ENCODE peak calls at places on chromosomes 7 and 10, in five cellular contexts. I, C, U, S and J are unnamed samples. For H3K9me3, the result is how much of the 10 kb centered on the place peaks cover.

GRCh38 chr7:74656421-74656910 is 1.1 kb upstream of the GTF2I start:
- DNase-seq in U (peak), S (peak), I (peak), C (peak), J (peak)

GRCh38 chr7:106959753-106960152 is 84.8 kb upstream of the PRKAR2B start:
- DNase-seq in S (peak), C (no peak), U (no peak), I (no peak), J (no peak)

GRCh38 chr10:128739937-128740336 is 613.7 kb upstream of the MKI67 start:
- DNase-seq in S (no peak), C (no peak), U (no peak), I (peak), J (no peak)

GRCh38 chr7:138720286-138720685 is 19.1 kb upstream of the SVOPL start:
- DNase-seq in S (no peak), U (peak), C (no peak), I (no peak), J (no peak)

GRCh38 chr7:139571651-139572050 is 48.2 kb downstream of the CLEC2L start:
- DNase-seq in U (no peak), S (no peak), I (no peak), C (no peak), J (no peak)

GRCh38 chr7:144835166-144835611 is 664 bp downstream of the TPK1 start:
- DNase-seq in I (peak), C (peak), U (peak), S (peak), J (peak)

GRCh38 chr10:73785721-73786511 is 510 bp downstream of the ZSWIM8 start:
- DNase-seq in S (peak), U (peak), I (no peak), C (peak), J (peak)

GRCh38 chr10:102384053-102384452 is 11.5 kb upstream of the NFKB2 start:
- DNase-seq in I (no peak), C (no peak), S (peak), U (no peak), J (no peak)

GRCh38 chr7:16135628-16136027 is 285.7 kb downstream of the CRPPA start:
- DNase-seq in U (no peak), I (no peak), C (no peak), S (no peak), J (no peak)

GRCh38 chr10:128522551-128523289 is 396.5 kb upstream of the MKI67 start:
- DNase-seq in U (no peak), C (no peak), S (no peak), I (no peak), J (no peak)

GRCh38 chr10:116099031-116099430 is 174.0 kb downstream of the GFRA1 start:
- DNase-seq in C (no peak), S (no peak), U (no peak), I (no peak), J (no peak)

GRCh38 chr10:113576853-113577252 is 24.0 kb downstream of the HABP2 start:
- DNase-seq in U (peak), S (peak), I (no peak), C (no peak), J (no peak)

GRCh38 chr7:8436965-8437364 is 3.6 kb downstream of the NXPH1 start:
- DNase-seq in U (peak), C (peak), I (peak), S (peak), J (no peak)

GRCh38 chr10:17232276-17232987 is 4.4 kb downstream of the VIM start:
- DNase-seq in I (no peak), U (no peak), C (no peak), S (no peak), J (no peak)

GRCh38 chr7:93203496-93203895 is 22.8 kb downstream of the HEPACAM2 start:
- DNase-seq in I (peak), S (no peak), U (no peak), C (peak), J (no peak)

GRCh38 chr7:47381132-47381495 is 200.8 kb downstream of the TNS3 start:
- DNase-seq in S (peak), I (no peak), U (no peak), C (no peak), J (no peak)

GRCh38 chr7:114426380-114426779 is 11.8 kb downstream of the FOXP2 start:
- DNase-seq in S (no peak), U (no peak), I (no peak), C (no peak), J (no peak)

GRCh38 chr10:28661035-28661434 is 16.3 kb upstream of the BAMBI start:
- DNase-seq in S (no peak), U (peak), C (no peak), I (peak), J (no peak)

GRCh38 chr7:139799586-139799985 is 21.8 kb upstream of the HIPK2 start:
- DNase-seq in C (peak), U (no peak), I (no peak), S (no peak), J (no peak)

GRCh38 chr7:113281223-113281622 is 162.9 kb upstream of the SMIM30 start:
- DNase-seq in U (no peak), I (no peak), S (no peak), C (no peak), J (no peak)

DNA sequence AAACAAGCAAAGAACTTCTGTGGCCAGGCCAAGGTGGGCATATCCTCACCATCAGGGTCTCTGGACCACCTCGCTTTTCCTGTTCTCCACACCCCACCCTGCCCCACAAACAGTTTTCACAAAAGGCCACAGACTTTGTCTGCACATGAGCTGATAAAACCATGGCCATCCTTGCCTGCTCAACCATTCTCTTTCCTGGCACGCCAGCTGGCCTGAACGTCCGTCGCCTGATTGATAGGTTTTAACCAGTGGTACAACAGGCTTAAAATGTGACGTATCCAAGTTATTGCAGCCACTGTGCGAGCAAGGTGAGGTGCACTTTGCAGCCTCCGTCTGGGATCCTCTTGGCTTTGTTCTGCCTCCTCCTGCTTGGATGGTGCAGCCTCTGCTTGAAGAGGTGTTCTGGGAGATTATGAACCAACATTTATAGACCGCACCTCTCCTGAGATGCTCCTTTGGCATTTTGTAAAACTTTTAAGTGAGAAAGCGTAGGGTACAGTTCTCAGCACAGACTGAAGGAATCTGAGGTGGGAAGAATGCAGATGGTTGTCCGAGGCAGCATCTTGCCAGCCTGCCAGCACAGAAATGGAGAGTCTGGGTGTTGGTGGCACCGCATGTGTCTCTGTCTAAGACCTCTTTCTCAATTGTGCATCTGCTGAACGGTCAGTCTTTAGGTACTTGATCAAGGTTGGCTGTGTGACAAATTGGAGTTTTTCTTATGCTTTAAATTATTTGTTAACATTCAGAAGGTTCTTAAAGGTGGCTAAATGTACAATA is 288.3 kb downstream of the CELF2 start:
- DNase-seq in C (no peak), S (no peak), I (no peak), U (no peak), J (no peak)
- H3K9me3 ChIP-seq in C (under half), S (under half), I (under half), U (under half), J (under half)

GRCh38 chr7:27247000-27247399 is 4.4 kb downstream of the EVX1 start:
- DNase-seq in S (peak), U (no peak), I (no peak), C (no peak), J (no peak)
- H3K9me3 ChIP-seq in S (under half), U (under half), I (under half), C (under half), J (under half)

DNA sequence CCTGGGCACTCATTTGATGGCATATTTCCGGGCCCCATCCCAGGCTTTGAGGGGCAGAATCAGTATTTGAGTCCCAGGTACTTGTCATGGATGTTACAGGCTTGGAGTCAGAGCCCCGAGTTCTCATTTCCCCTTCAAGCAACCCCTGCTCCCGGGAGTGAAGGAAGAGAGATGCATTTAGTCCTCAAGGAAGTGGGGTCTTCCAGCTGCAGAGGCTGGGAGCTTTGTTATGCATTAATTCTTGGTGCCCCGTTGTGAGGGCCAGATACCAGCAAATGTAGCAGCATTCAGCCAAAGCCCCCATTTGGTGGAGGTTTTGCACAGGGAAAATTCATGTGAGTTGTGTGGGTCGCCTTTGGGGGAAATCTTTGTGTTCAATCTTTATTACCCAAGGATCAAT is 38.7 kb upstream of the TCERG1L start:
- DNase-seq in U (no peak), I (no peak), C (no peak), S (no peak), J (no peak)
- H3K9me3 ChIP-seq in U (under half), I (under half), C (under half), S (under half), J (under half)

GRCh38 chr7:158534598-158534997 is 53.0 kb downstream of the PTPRN2 start:
- DNase-seq in I (no peak), C (no peak), S (no peak), U (no peak), J (no peak)
- H3K9me3 ChIP-seq in I (under half), C (under half), S (under half), U (under half), J (under half)